ENCODE peak calls at places on chromosomes 5 and 9, in eight cellular contexts. One of them, this sample, is unnamed.

GRCh38 chr5:157198277-157199058 is 17.8 kb downstream of the ITK start:
- DNase-seq in breast epithelium: no peak
- DNase-seq in esophagus squamous epithelium: no peak
- DNase-seq in ovary: no peak
- DNase-seq in lower lobe of right lung: no peak
- DNase-seq in GM23248: no peak
- DNase-seq in body of pancreas: no peak
- DNase-seq in tibial artery: no peak
- DNase-seq in this sample: no peak

GRCh38 chr5:107010060-107010459 is 660.7 kb downstream of the EFNA5 start:
- DNase-seq in breast epithelium: no peak
- DNase-seq in esophagus squamous epithelium: no peak
- DNase-seq in ovary: no peak
- DNase-seq in lower lobe of right lung: no peak
- DNase-seq in GM23248: no peak
- DNase-seq in body of pancreas: no peak
- DNase-seq in tibial artery: no peak
- DNase-seq in this sample: no peak

GRCh38 chr9:660227-660626 is 181.3 kb upstream of the DMRT1 start:
- DNase-seq in breast epithelium: no peak
- DNase-seq in esophagus squamous epithelium: no peak
- DNase-seq in ovary: no peak
- DNase-seq in lower lobe of right lung: no peak
- DNase-seq in GM23248: no peak
- DNase-seq in body of pancreas: no peak
- DNase-seq in tibial artery: no peak
- DNase-seq in this sample: no peak

GRCh38 chr5:30069441-30070263 is 1123.8 kb upstream of the CDH6 start:
- DNase-seq in breast epithelium: no peak
- DNase-seq in esophagus squamous epithelium: no peak
- DNase-seq in ovary: no peak
- DNase-seq in lower lobe of right lung: peak
- DNase-seq in GM23248: no peak
- DNase-seq in body of pancreas: no peak
- DNase-seq in tibial artery: no peak
- DNase-seq in this sample: no peak

GRCh38 chr5:6419340-6419852 is 29.3 kb upstream of the UBE2QL1 start:
- DNase-seq in breast epithelium: no peak
- DNase-seq in esophagus squamous epithelium: no peak
- DNase-seq in ovary: no peak
- DNase-seq in lower lobe of right lung: no peak
- DNase-seq in GM23248: no peak
- DNase-seq in body of pancreas: peak
- DNase-seq in tibial artery: no peak
- DNase-seq in this sample: no peak

GRCh38 chr9:124835026-124835501 is 18.2 kb upstream of the WDR38 start:
- DNase-seq in breast epithelium: peak
- DNase-seq in esophagus squamous epithelium: no peak
- DNase-seq in ovary: peak
- DNase-seq in lower lobe of right lung: no peak
- DNase-seq in GM23248: peak
- DNase-seq in body of pancreas: peak
- DNase-seq in tibial artery: peak
- DNase-seq in this sample: peak

GRCh38 chr9:98522487-98522886 is 186.2 kb downstream of the GABBR2 start:
- DNase-seq in breast epithelium: no peak
- DNase-seq in esophagus squamous epithelium: no peak
- DNase-seq in ovary: no peak
- DNase-seq in lower lobe of right lung: no peak
- DNase-seq in GM23248: no peak
- DNase-seq in body of pancreas: no peak
- DNase-seq in tibial artery: no peak
- DNase-seq in this sample: no peak

GRCh38 chr9:134570151-134570621 is 71.4 kb upstream of the COL5A1 start:
- DNase-seq in breast epithelium: peak
- DNase-seq in esophagus squamous epithelium: no peak
- DNase-seq in ovary: no peak
- DNase-seq in lower lobe of right lung: peak
- DNase-seq in GM23248: peak
- DNase-seq in body of pancreas: peak
- DNase-seq in tibial artery: peak
- DNase-seq in this sample: no peak

GRCh38 chr9:109498195-109499060 is at the start of gene PTPN3:
- DNase-seq in breast epithelium: no peak
- DNase-seq in esophagus squamous epithelium: no peak
- DNase-seq in ovary: no peak
- DNase-seq in lower lobe of right lung: no peak
- DNase-seq in GM23248: peak
- DNase-seq in body of pancreas: peak
- DNase-seq in tibial artery: peak
- DNase-seq in this sample: no peak

GRCh38 chr5:175516933-175517823 is 38.8 kb downstream of the SFXN1 start:
- DNase-seq in breast epithelium: no peak
- DNase-seq in esophagus squamous epithelium: no peak
- DNase-seq in ovary: no peak
- DNase-seq in lower lobe of right lung: no peak
- DNase-seq in GM23248: no peak
- DNase-seq in body of pancreas: no peak
- DNase-seq in tibial artery: no peak
- DNase-seq in this sample: no peak

GRCh38 chr9:34010979-34011378 is 37.7 kb downstream of the UBAP2 start:
- DNase-seq in breast epithelium: no peak
- DNase-seq in esophagus squamous epithelium: no peak
- DNase-seq in ovary: no peak
- DNase-seq in lower lobe of right lung: no peak
- DNase-seq in GM23248: peak
- DNase-seq in body of pancreas: no peak
- DNase-seq in tibial artery: no peak
- DNase-seq in this sample: no peak

GRCh38 chr9:117720555-117720954 is 16.4 kb downstream of the TLR4 start:
- DNase-seq in breast epithelium: no peak
- DNase-seq in esophagus squamous epithelium: no peak
- DNase-seq in ovary: no peak
- DNase-seq in lower lobe of right lung: no peak
- DNase-seq in GM23248: peak
- DNase-seq in body of pancreas: no peak
- DNase-seq in tibial artery: peak
- DNase-seq in this sample: no peak

GRCh38 chr5:13987843-13988464 is 43.5 kb upstream of the DNAH5 start:
- DNase-seq in breast epithelium: no peak
- DNase-seq in esophagus squamous epithelium: no peak
- DNase-seq in ovary: peak
- DNase-seq in lower lobe of right lung: no peak
- DNase-seq in GM23248: peak
- DNase-seq in body of pancreas: peak
- DNase-seq in tibial artery: no peak
- DNase-seq in this sample: peak

GRCh38 chr9:75950983-75951382 is 60.5 kb downstream of the PCSK5 start:
- DNase-seq in breast epithelium: no peak
- DNase-seq in esophagus squamous epithelium: no peak
- DNase-seq in ovary: no peak
- DNase-seq in lower lobe of right lung: no peak
- DNase-seq in GM23248: no peak
- DNase-seq in body of pancreas: no peak
- DNase-seq in tibial artery: no peak
- DNase-seq in this sample: no peak

GRCh38 chr5:39148983-39149534 is 70.3 kb downstream of the FYB1 start:
- DNase-seq in breast epithelium: no peak
- DNase-seq in esophagus squamous epithelium: no peak
- DNase-seq in ovary: no peak
- DNase-seq in lower lobe of right lung: no peak
- DNase-seq in GM23248: peak
- DNase-seq in body of pancreas: no peak
- DNase-seq in tibial artery: no peak
- DNase-seq in this sample: no peak

GRCh38 chr5:14161825-14162556 is 18.8 kb downstream of the TRIO start:
- DNase-seq in breast epithelium: no peak
- DNase-seq in esophagus squamous epithelium: no peak
- DNase-seq in ovary: no peak
- DNase-seq in lower lobe of right lung: no peak
- DNase-seq in GM23248: no peak
- DNase-seq in body of pancreas: no peak
- DNase-seq in tibial artery: no peak
- DNase-seq in this sample: no peak

DNA sequence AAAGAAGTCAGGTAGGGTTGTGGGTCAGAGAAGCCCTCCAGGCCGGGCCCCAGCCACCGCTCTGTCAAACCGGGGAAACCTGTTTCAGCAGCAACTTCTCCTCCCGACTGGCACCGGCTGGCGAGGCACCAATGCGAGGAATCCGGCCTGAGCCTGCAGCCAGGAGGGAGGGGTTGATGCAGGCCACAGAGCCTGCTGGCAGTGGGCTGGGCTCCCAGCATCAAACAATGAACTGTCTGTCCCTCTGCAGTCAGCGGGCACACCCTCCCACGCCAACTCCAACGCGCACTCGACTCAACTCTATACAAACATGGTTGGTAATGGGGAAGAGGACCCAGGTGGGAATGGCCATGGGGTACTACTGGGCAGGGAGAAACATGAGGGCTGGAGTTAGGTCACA is 12.1 kb downstream of the PCDH1 start:
- DNase-seq in breast epithelium: peak
- DNase-seq in esophagus squamous epithelium: no peak
- DNase-seq in ovary: no peak
- DNase-seq in lower lobe of right lung: peak
- DNase-seq in GM23248: no peak
- DNase-seq in body of pancreas: peak
- DNase-seq in tibial artery: no peak
- DNase-seq in this sample: no peak
- H3K27ac ChIP-seq in breast epithelium: peak
- H3K27ac ChIP-seq in esophagus squamous epithelium: peak
- H3K27ac ChIP-seq in ovary: no peak
- H3K27ac ChIP-seq in lower lobe of right lung: peak
- H3K27ac ChIP-seq in GM23248: no peak
- H3K27ac ChIP-seq in body of pancreas: peak
- H3K27ac ChIP-seq in tibial artery: no peak
- H3K27ac ChIP-seq in this sample: no peak

DNA sequence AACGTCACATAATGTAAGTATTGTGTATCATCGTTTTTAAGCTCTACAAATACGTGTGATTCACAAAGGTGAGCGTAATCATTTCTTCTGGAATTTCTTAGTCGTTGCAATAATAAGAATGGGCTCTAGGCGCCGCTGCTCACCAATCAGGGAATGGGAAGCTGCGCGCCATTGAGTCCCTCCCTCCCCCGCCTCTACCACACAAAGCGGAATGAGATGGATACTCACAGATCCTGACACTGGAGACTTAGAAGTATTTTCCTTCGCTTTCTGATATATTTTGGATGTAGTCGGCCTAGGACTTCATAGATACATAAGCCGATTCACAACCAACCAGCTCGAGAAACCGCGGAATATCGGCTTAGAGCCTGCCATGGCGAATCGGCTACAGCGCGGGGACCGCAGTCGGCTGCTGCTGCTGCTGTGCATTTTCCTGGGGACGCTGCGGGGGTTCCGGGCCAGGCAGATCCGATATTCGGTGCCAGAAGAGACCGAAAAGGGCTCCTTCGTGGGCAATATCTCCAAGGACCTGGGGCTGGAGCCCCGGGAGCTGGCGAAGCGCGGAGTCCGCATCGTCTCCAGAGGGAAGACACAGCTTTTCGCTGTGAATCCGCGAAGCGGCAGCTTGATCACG is at the start of gene PCDHGA11:
- DNase-seq in breast epithelium: no peak
- DNase-seq in esophagus squamous epithelium: no peak
- DNase-seq in ovary: no peak
- DNase-seq in lower lobe of right lung: peak
- DNase-seq in GM23248: peak
- DNase-seq in body of pancreas: no peak
- DNase-seq in tibial artery: no peak
- DNase-seq in this sample: no peak
- H3K27ac ChIP-seq in breast epithelium: no peak
- H3K27ac ChIP-seq in esophagus squamous epithelium: no peak
- H3K27ac ChIP-seq in ovary: no peak
- H3K27ac ChIP-seq in lower lobe of right lung: no peak
- H3K27ac ChIP-seq in GM23248: peak
- H3K27ac ChIP-seq in body of pancreas: no peak
- H3K27ac ChIP-seq in tibial artery: no peak
- H3K27ac ChIP-seq in this sample: peak

DNA sequence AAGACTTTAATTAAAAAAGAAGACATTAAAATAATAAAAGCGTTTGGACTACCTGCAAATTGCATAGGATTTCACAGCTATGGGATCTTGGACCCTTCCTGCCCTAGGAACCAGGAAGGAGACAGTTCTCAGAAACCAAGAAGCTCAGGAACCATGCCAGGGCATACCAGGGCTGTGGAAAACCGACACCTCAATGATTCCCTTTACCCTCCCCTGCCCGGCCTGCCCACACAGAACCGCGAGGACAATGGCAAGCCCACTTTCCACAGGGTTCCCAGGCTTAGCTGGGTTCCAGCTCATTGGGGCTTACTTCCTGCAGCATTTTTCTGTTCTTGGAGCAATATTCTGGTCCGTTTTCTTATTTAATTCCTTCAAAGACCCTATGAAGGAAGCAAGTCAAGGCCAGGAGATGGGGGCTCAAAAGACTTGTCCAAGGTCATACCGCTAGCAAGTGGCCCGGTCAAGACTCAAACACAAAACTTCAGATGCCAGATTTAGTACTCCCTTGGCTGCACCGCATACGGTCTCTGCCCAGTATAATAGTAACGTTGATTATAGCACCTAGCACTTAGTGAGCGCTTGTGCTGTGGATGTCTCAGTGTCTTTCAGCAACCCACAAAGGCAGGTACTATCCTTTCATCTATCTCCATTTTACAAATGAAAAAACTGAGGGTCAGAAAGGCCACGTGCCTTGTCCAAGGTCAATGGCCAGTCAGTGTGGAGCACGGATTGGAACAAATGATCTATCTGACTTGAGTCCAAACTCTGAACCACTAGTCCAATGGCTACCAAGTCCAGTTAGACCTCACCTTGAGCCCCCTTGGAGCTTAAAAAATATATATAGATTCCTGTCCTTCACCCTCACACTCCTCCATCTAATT is 6.8 kb downstream of the FAT2 start:
- DNase-seq in breast epithelium: no peak
- DNase-seq in esophagus squamous epithelium: no peak
- DNase-seq in ovary: no peak
- DNase-seq in lower lobe of right lung: no peak
- DNase-seq in GM23248: no peak
- DNase-seq in body of pancreas: no peak
- DNase-seq in tibial artery: no peak
- DNase-seq in this sample: no peak
- H3K27ac ChIP-seq in breast epithelium: peak
- H3K27ac ChIP-seq in esophagus squamous epithelium: peak
- H3K27ac ChIP-seq in ovary: no peak
- H3K27ac ChIP-seq in lower lobe of right lung: no peak
- H3K27ac ChIP-seq in GM23248: no peak
- H3K27ac ChIP-seq in body of pancreas: no peak
- H3K27ac ChIP-seq in tibial artery: no peak
- H3K27ac ChIP-seq in this sample: no peak

DNA sequence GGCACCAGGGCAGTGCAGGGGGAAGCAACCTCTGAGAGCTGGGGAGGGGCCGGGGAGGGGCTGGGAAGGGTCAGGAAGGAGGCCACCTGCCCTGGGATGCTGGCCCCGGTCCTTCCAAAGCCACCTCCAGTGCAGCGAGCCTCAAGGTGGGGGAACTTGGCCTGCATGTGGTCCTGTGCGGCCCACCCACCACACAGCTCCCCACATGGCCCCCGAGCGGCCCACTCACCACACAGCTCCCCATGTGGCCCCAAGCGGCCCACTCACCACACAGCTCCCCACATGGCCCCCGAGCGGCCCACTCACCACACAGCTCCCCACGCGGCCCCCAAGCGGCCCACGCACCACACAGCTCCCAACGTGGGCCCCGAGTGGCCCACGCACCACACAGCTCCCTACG is 2.0 kb upstream of the LCN10 start:
- DNase-seq in breast epithelium: no peak
- DNase-seq in esophagus squamous epithelium: no peak
- DNase-seq in ovary: no peak
- DNase-seq in lower lobe of right lung: no peak
- DNase-seq in GM23248: no peak
- DNase-seq in body of pancreas: no peak
- DNase-seq in tibial artery: no peak
- DNase-seq in this sample: no peak
- H3K27ac ChIP-seq in breast epithelium: no peak
- H3K27ac ChIP-seq in esophagus squamous epithelium: no peak
- H3K27ac ChIP-seq in ovary: no peak
- H3K27ac ChIP-seq in lower lobe of right lung: no peak
- H3K27ac ChIP-seq in GM23248: no peak
- H3K27ac ChIP-seq in body of pancreas: no peak
- H3K27ac ChIP-seq in tibial artery: no peak
- H3K27ac ChIP-seq in this sample: no peak